ENCODE peak calls at places on chromosomes 6 and 20, in six cellular contexts. One of them, this sample, is unnamed.

GRCh38 chr6:2209226-2209809 is 36.1 kb downstream of the GMDS start:
- DNase-seq in RCC 7860: no peak
- DNase-seq in stimulated activated CD4-positive, alpha-beta T cell treated with anti-CD3 and anti-CD28 coated beads, Interleukin-1b, Interleukin-23, amount 100 ng/mL, for 1 hour: no peak
- DNase-seq in NCI-H774: peak
- DNase-seq in Kasumi-1: no peak
- DNase-seq in Right ventricle myocardium superior: no peak
- DNase-seq in this sample: no peak

GRCh38 chr6:31321820-31322219 is 35.2 kb downstream of the HLA-B start:
- DNase-seq in RCC 7860: no peak
- DNase-seq in stimulated activated CD4-positive, alpha-beta T cell treated with anti-CD3 and anti-CD28 coated beads, Interleukin-1b, Interleukin-23, amount 100 ng/mL, for 1 hour: no peak
- DNase-seq in NCI-H774: no peak
- DNase-seq in Right ventricle myocardium superior: no peak
- DNase-seq in Kasumi-1: no peak
- DNase-seq in this sample: no peak

GRCh38 chr20:24503352-24503931 is 34.0 kb downstream of the SYNDIG1 start:
- DNase-seq in Right ventricle myocardium superior: peak
- DNase-seq in stimulated activated CD4-positive, alpha-beta T cell treated with anti-CD3 and anti-CD28 coated beads, Interleukin-1b, Interleukin-23, amount 100 ng/mL, for 1 hour: no peak
- DNase-seq in Kasumi-1: no peak
- DNase-seq in NCI-H774: no peak
- DNase-seq in RCC 7860: no peak
- DNase-seq in this sample: no peak

GRCh38 chr6:168150551-168151444 is 71.8 kb upstream of the FRMD1 start:
- DNase-seq in Kasumi-1: no peak
- DNase-seq in stimulated activated CD4-positive, alpha-beta T cell treated with anti-CD3 and anti-CD28 coated beads, Interleukin-1b, Interleukin-23, amount 100 ng/mL, for 1 hour: no peak
- DNase-seq in NCI-H774: peak
- DNase-seq in Right ventricle myocardium superior: no peak
- DNase-seq in RCC 7860: no peak
- DNase-seq in this sample: no peak

GRCh38 chr6:56652994-56653393 is 10.3 kb upstream of the DST start:
- DNase-seq in stimulated activated CD4-positive, alpha-beta T cell treated with anti-CD3 and anti-CD28 coated beads, Interleukin-1b, Interleukin-23, amount 100 ng/mL, for 1 hour: no peak
- DNase-seq in Kasumi-1: no peak
- DNase-seq in RCC 7860: peak
- DNase-seq in NCI-H774: no peak
- DNase-seq in Right ventricle myocardium superior: no peak
- DNase-seq in this sample: no peak

GRCh38 chr20:8118735-8119134 is 13.3 kb upstream of the PLCB1 start:
- DNase-seq in RCC 7860: no peak
- DNase-seq in NCI-H774: no peak
- DNase-seq in Right ventricle myocardium superior: no peak
- DNase-seq in stimulated activated CD4-positive, alpha-beta T cell treated with anti-CD3 and anti-CD28 coated beads, Interleukin-1b, Interleukin-23, amount 100 ng/mL, for 1 hour: no peak
- DNase-seq in Kasumi-1: no peak
- DNase-seq in this sample: no peak

GRCh38 chr6:47376930-47377329 is 67.2 kb upstream of the TNFRSF21 start:
- DNase-seq in NCI-H774: no peak
- DNase-seq in Kasumi-1: no peak
- DNase-seq in RCC 7860: no peak
- DNase-seq in Right ventricle myocardium superior: no peak
- DNase-seq in stimulated activated CD4-positive, alpha-beta T cell treated with anti-CD3 and anti-CD28 coated beads, Interleukin-1b, Interleukin-23, amount 100 ng/mL, for 1 hour: no peak
- DNase-seq in this sample: no peak

GRCh38 chr6:140462495-140463311 is 1088.3 kb upstream of the CITED2 start:
- DNase-seq in Right ventricle myocardium superior: no peak
- DNase-seq in NCI-H774: peak
- DNase-seq in Kasumi-1: no peak
- DNase-seq in RCC 7860: no peak
- DNase-seq in stimulated activated CD4-positive, alpha-beta T cell treated with anti-CD3 and anti-CD28 coated beads, Interleukin-1b, Interleukin-23, amount 100 ng/mL, for 1 hour: no peak
- DNase-seq in this sample: no peak

GRCh38 chr6:130517444-130517931 is 151.7 kb downstream of the TMEM200A start:
- DNase-seq in Right ventricle myocardium superior: no peak
- DNase-seq in stimulated activated CD4-positive, alpha-beta T cell treated with anti-CD3 and anti-CD28 coated beads, Interleukin-1b, Interleukin-23, amount 100 ng/mL, for 1 hour: no peak
- DNase-seq in NCI-H774: no peak
- DNase-seq in RCC 7860: peak
- DNase-seq in Kasumi-1: no peak
- DNase-seq in this sample: no peak

GRCh38 chr6:161540532-161540931 is 266.7 kb upstream of the AGPAT4 start:
- DNase-seq in Kasumi-1: no peak
- DNase-seq in NCI-H774: no peak
- DNase-seq in stimulated activated CD4-positive, alpha-beta T cell treated with anti-CD3 and anti-CD28 coated beads, Interleukin-1b, Interleukin-23, amount 100 ng/mL, for 1 hour: no peak
- DNase-seq in Right ventricle myocardium superior: no peak
- DNase-seq in RCC 7860: no peak
- DNase-seq in this sample: no peak

GRCh38 chr20:43824699-43825402 is 89.8 kb upstream of the TOX2 start:
- DNase-seq in Right ventricle myocardium superior: no peak
- DNase-seq in NCI-H774: peak
- DNase-seq in stimulated activated CD4-positive, alpha-beta T cell treated with anti-CD3 and anti-CD28 coated beads, Interleukin-1b, Interleukin-23, amount 100 ng/mL, for 1 hour: no peak
- DNase-seq in RCC 7860: no peak
- DNase-seq in Kasumi-1: no peak
- DNase-seq in this sample: peak

GRCh38 chr20:5696011-5696559 is 54.1 kb upstream of the SHLD1 start:
- DNase-seq in RCC 7860: no peak
- DNase-seq in Right ventricle myocardium superior: peak
- DNase-seq in Kasumi-1: no peak
- DNase-seq in stimulated activated CD4-positive, alpha-beta T cell treated with anti-CD3 and anti-CD28 coated beads, Interleukin-1b, Interleukin-23, amount 100 ng/mL, for 1 hour: no peak
- DNase-seq in NCI-H774: no peak
- DNase-seq in this sample: no peak

GRCh38 chr20:57584768-57585461 is 24.0 kb downstream of the PCK1 start:
- DNase-seq in Right ventricle myocardium superior: no peak
- DNase-seq in RCC 7860: no peak
- DNase-seq in stimulated activated CD4-positive, alpha-beta T cell treated with anti-CD3 and anti-CD28 coated beads, Interleukin-1b, Interleukin-23, amount 100 ng/mL, for 1 hour: no peak
- DNase-seq in NCI-H774: no peak
- DNase-seq in Kasumi-1: no peak
- DNase-seq in this sample: peak

GRCh38 chr20:32439132-32439829 is 81.2 kb downstream of the ASXL1 start:
- DNase-seq in NCI-H774: no peak
- DNase-seq in Kasumi-1: no peak
- DNase-seq in stimulated activated CD4-positive, alpha-beta T cell treated with anti-CD3 and anti-CD28 coated beads, Interleukin-1b, Interleukin-23, amount 100 ng/mL, for 1 hour: no peak
- DNase-seq in RCC 7860: peak
- DNase-seq in Right ventricle myocardium superior: no peak
- DNase-seq in this sample: no peak

GRCh38 chr6:70312165-70312564 is 9.3 kb upstream of the COL9A1 start:
- DNase-seq in Kasumi-1: no peak
- DNase-seq in RCC 7860: peak
- DNase-seq in NCI-H774: no peak
- DNase-seq in Right ventricle myocardium superior: no peak
- DNase-seq in stimulated activated CD4-positive, alpha-beta T cell treated with anti-CD3 and anti-CD28 coated beads, Interleukin-1b, Interleukin-23, amount 100 ng/mL, for 1 hour: no peak
- DNase-seq in this sample: no peak

GRCh38 chr6:6556738-6557503 is 31.6 kb upstream of the LY86 start:
- DNase-seq in Kasumi-1: peak
- DNase-seq in RCC 7860: no peak
- DNase-seq in NCI-H774: peak
- DNase-seq in stimulated activated CD4-positive, alpha-beta T cell treated with anti-CD3 and anti-CD28 coated beads, Interleukin-1b, Interleukin-23, amount 100 ng/mL, for 1 hour: no peak
- DNase-seq in Right ventricle myocardium superior: no peak
- DNase-seq in this sample: no peak

GRCh38 chr6:120077489-120077888 is 727.9 kb upstream of the MAN1A1 start:
- DNase-seq in Right ventricle myocardium superior: no peak
- DNase-seq in stimulated activated CD4-positive, alpha-beta T cell treated with anti-CD3 and anti-CD28 coated beads, Interleukin-1b, Interleukin-23, amount 100 ng/mL, for 1 hour: no peak
- DNase-seq in Kasumi-1: no peak
- DNase-seq in RCC 7860: no peak
- DNase-seq in NCI-H774: no peak
- DNase-seq in this sample: no peak

GRCh38 chr20:24662756-24663399 is 193.4 kb downstream of the SYNDIG1 start:
- DNase-seq in NCI-H774: no peak
- DNase-seq in Right ventricle myocardium superior: no peak
- DNase-seq in Kasumi-1: no peak
- DNase-seq in RCC 7860: no peak
- DNase-seq in stimulated activated CD4-positive, alpha-beta T cell treated with anti-CD3 and anti-CD28 coated beads, Interleukin-1b, Interleukin-23, amount 100 ng/mL, for 1 hour: no peak
- DNase-seq in this sample: peak

GRCh38 chr6:135014353-135014832 is 40.2 kb downstream of the HBS1L start:
- DNase-seq in NCI-H774: no peak
- DNase-seq in RCC 7860: no peak
- DNase-seq in Kasumi-1: no peak
- DNase-seq in stimulated activated CD4-positive, alpha-beta T cell treated with anti-CD3 and anti-CD28 coated beads, Interleukin-1b, Interleukin-23, amount 100 ng/mL, for 1 hour: no peak
- DNase-seq in Right ventricle myocardium superior: no peak
- DNase-seq in this sample: no peak

GRCh38 chr6:394641-395289 is 3.2 kb downstream of the IRF4 start:
- DNase-seq in NCI-H774: no peak
- DNase-seq in stimulated activated CD4-positive, alpha-beta T cell treated with anti-CD3 and anti-CD28 coated beads, Interleukin-1b, Interleukin-23, amount 100 ng/mL, for 1 hour: no peak
- DNase-seq in Kasumi-1: no peak
- DNase-seq in RCC 7860: no peak
- DNase-seq in Right ventricle myocardium superior: no peak
- DNase-seq in this sample: no peak

GRCh38 chr6:155444120-155444917 is 11.3 kb downstream of the NOX3 start:
- DNase-seq in stimulated activated CD4-positive, alpha-beta T cell treated with anti-CD3 and anti-CD28 coated beads, Interleukin-1b, Interleukin-23, amount 100 ng/mL, for 1 hour: no peak
- DNase-seq in Kasumi-1: no peak
- DNase-seq in NCI-H774: no peak
- DNase-seq in Right ventricle myocardium superior: no peak
- DNase-seq in RCC 7860: no peak
- DNase-seq in this sample: no peak

GRCh38 chr6:10429638-10430427 is 15.0 kb upstream of the TFAP2A start:
- DNase-seq in NCI-H774: peak
- DNase-seq in stimulated activated CD4-positive, alpha-beta T cell treated with anti-CD3 and anti-CD28 coated beads, Interleukin-1b, Interleukin-23, amount 100 ng/mL, for 1 hour: no peak
- DNase-seq in Kasumi-1: peak
- DNase-seq in RCC 7860: peak
- DNase-seq in Right ventricle myocardium superior: no peak
- DNase-seq in this sample: no peak

GRCh38 chr20:10565191-10565921 is 108.4 kb downstream of the JAG1 start:
- DNase-seq in Right ventricle myocardium superior: peak
- DNase-seq in Kasumi-1: no peak
- DNase-seq in stimulated activated CD4-positive, alpha-beta T cell treated with anti-CD3 and anti-CD28 coated beads, Interleukin-1b, Interleukin-23, amount 100 ng/mL, for 1 hour: no peak
- DNase-seq in NCI-H774: no peak
- DNase-seq in RCC 7860: no peak
- DNase-seq in this sample: no peak

GRCh38 chr6:51213806-51214205 is 395.1 kb downstream of the TFAP2B start:
- DNase-seq in NCI-H774: no peak
- DNase-seq in stimulated activated CD4-positive, alpha-beta T cell treated with anti-CD3 and anti-CD28 coated beads, Interleukin-1b, Interleukin-23, amount 100 ng/mL, for 1 hour: no peak
- DNase-seq in Kasumi-1: no peak
- DNase-seq in RCC 7860: no peak
- DNase-seq in Right ventricle myocardium superior: no peak
- DNase-seq in this sample: peak